ENCODE peak calls at places on chromosomes 13 and 19, in ten cellular contexts. F is EH; Y is mucosa of gallbladder; T is osteocyte; C is choroid plexus epithelial cell; O is stromal cell of bone marrow; V is posterior cingulate gyrus; U is NCI-H1930; Q is aorta; Z is activated CD4-positive, alpha-beta T cell treated with anti-CD3 and anti-CD28 coated beads, Interleukin-2, amount 50 U/mL, for 1 hour. W is an unnamed sample.

GRCh38 chr19:1758231-1758577 is 4.9 kb downstream of the ONECUT3 start:
- DNase-seq in F (no peak), Y (no peak), T (no peak), C (no peak), O (no peak), V (no peak), U (no peak), Q (no peak), Z (no peak), W (no peak)

GRCh38 chr13:93227906-93228801 is 1.5 kb downstream of the GPC6 start:
- DNase-seq in F (peak), Y (peak), T (peak), C (peak), O (peak), V (peak), U (peak), Q (peak), Z (no peak), W (peak)

GRCh38 chr19:6738726-6739389 is 622 bp upstream of the TRIP10 start:
- DNase-seq in F (no peak), Y (no peak), T (no peak), C (no peak), O (no peak), V (peak), U (no peak), Q (peak), Z (peak), W (peak)

GRCh38 chr19:9061879-9062278 is 25.0 kb upstream of the OR1M1 start:
- DNase-seq in F (no peak), Y (no peak), T (no peak), C (no peak), O (no peak), V (no peak), U (no peak), Q (no peak), Z (no peak), W (no peak)

GRCh38 chr19:43776285-43776684 is 4.5 kb downstream of the KCNN4 start:
- DNase-seq in F (no peak), Y (no peak), T (no peak), C (no peak), O (no peak), V (no peak), U (no peak), Q (no peak), Z (no peak), W (no peak)

GRCh38 chr19:10271543-10272086 is 695 bp downstream of the ICAM1 start:
- DNase-seq in F (peak), Y (no peak), T (no peak), C (peak), O (no peak), V (no peak), U (no peak), Q (no peak), Z (no peak), W (peak)

GRCh38 chr13:52127783-52128702 is 830 bp downstream of the NEK5 start:
- DNase-seq in F (peak), Y (peak), T (no peak), C (peak), O (peak), V (peak), U (peak), Q (peak), Z (peak), W (peak)

GRCh38 chr13:50449465-50449864 is 394.0 kb downstream of the DLEU7 start:
- DNase-seq in F (no peak), Y (no peak), T (no peak), C (no peak), O (no peak), V (no peak), U (no peak), Q (no peak), Z (no peak), W (no peak)

GRCh38 chr19:12985049-12985776 is 10.1 kb upstream of the NFIX start:
- DNase-seq in F (peak), Y (peak), T (no peak), C (peak), O (no peak), V (peak), U (no peak), Q (no peak), Z (no peak), W (peak)

W was measured in IMR-90.